ENCODE peak calls at places on chromosome 13, in eight cellular contexts. One of them, this sample, is unnamed.
A peak's percentile ranks its signal among the peaks of the same experiment; 100 is the strongest.

GRCh38 chr13:51154029-51154555 is 43.0 kb upstream of the C13orf42 start:
- DNase-seq in left ventricle myocardium inferior: no peak
- DNase-seq in Peyer's patch: no peak
- DNase-seq in transverse colon: no peak
- DNase-seq in fibroblast of lung: peak; percentile 27
- DNase-seq in uterus: no peak
- DNase-seq in heart right ventricle: no peak
- DNase-seq in neural progenitor cell: no peak
- DNase-seq in this sample: no peak

GRCh38 chr13:79226250-79226649 is 179.8 kb downstream of the RBM26 start:
- DNase-seq in heart right ventricle: no peak
- DNase-seq in neural progenitor cell: no peak
- DNase-seq in fibroblast of lung: no peak
- DNase-seq in Peyer's patch: no peak
- DNase-seq in transverse colon: no peak
- DNase-seq in uterus: no peak
- DNase-seq in left ventricle myocardium inferior: no peak
- DNase-seq in this sample: no peak

GRCh38 chr13:50679321-50679720 is 164.2 kb downstream of the DLEU7 start:
- DNase-seq in left ventricle myocardium inferior: no peak
- DNase-seq in transverse colon: no peak
- DNase-seq in fibroblast of lung: no peak
- DNase-seq in Peyer's patch: no peak
- DNase-seq in uterus: no peak
- DNase-seq in heart right ventricle: no peak
- DNase-seq in neural progenitor cell: no peak
- DNase-seq in this sample: no peak

GRCh38 chr13:22130254-22130653 is 459.4 kb downstream of the FGF9 start:
- DNase-seq in fibroblast of lung: no peak
- DNase-seq in uterus: no peak
- DNase-seq in heart right ventricle: no peak
- DNase-seq in left ventricle myocardium inferior: no peak
- DNase-seq in neural progenitor cell: no peak
- DNase-seq in Peyer's patch: no peak
- DNase-seq in transverse colon: no peak
- DNase-seq in this sample: no peak

GRCh38 chr13:19185086-19185864 is 3.7 kb upstream of the TUBA3C start:
- DNase-seq in neural progenitor cell: no peak
- DNase-seq in Peyer's patch: no peak
- DNase-seq in heart right ventricle: no peak
- DNase-seq in transverse colon: no peak
- DNase-seq in fibroblast of lung: no peak
- DNase-seq in left ventricle myocardium inferior: no peak
- DNase-seq in uterus: no peak
- DNase-seq in this sample: no peak

GRCh38 chr13:74006666-74007065 is 127.5 kb downstream of the KLF12 start:
- DNase-seq in neural progenitor cell: no peak
- DNase-seq in Peyer's patch: no peak
- DNase-seq in heart right ventricle: no peak
- DNase-seq in left ventricle myocardium inferior: no peak
- DNase-seq in fibroblast of lung: no peak
- DNase-seq in transverse colon: no peak
- DNase-seq in uterus: no peak
- DNase-seq in this sample: no peak

GRCh38 chr13:52737900-52738299 is 1.7 kb downstream of the CNMD start:
- DNase-seq in Peyer's patch: no peak
- DNase-seq in uterus: no peak
- DNase-seq in heart right ventricle: no peak
- DNase-seq in neural progenitor cell: no peak
- DNase-seq in left ventricle myocardium inferior: no peak
- DNase-seq in transverse colon: no peak
- DNase-seq in fibroblast of lung: no peak
- DNase-seq in this sample: no peak

GRCh38 chr13:35838356-35838755 is 292.8 kb downstream of the DCLK1 start:
- DNase-seq in left ventricle myocardium inferior: no peak
- DNase-seq in transverse colon: no peak
- DNase-seq in heart right ventricle: no peak
- DNase-seq in neural progenitor cell: no peak
- DNase-seq in Peyer's patch: no peak
- DNase-seq in fibroblast of lung: peak; percentile 4
- DNase-seq in uterus: no peak
- DNase-seq in this sample: no peak

GRCh38 chr13:42696191-42696590 is 85.2 kb upstream of the FAM216B start:
- DNase-seq in fibroblast of lung: peak; percentile 12
- DNase-seq in uterus: no peak
- DNase-seq in transverse colon: no peak
- DNase-seq in heart right ventricle: no peak
- DNase-seq in Peyer's patch: no peak
- DNase-seq in neural progenitor cell: no peak
- DNase-seq in left ventricle myocardium inferior: no peak
- DNase-seq in this sample: no peak

GRCh38 chr13:76711515-76712182 is 174.6 kb downstream of the KCTD12 start:
- DNase-seq in heart right ventricle: peak; percentile 36
- DNase-seq in fibroblast of lung: peak; percentile 93
- DNase-seq in left ventricle myocardium inferior: no peak
- DNase-seq in Peyer's patch: no peak
- DNase-seq in neural progenitor cell: no peak
- DNase-seq in uterus: peak; percentile 42
- DNase-seq in transverse colon: peak; percentile 10
- DNase-seq in this sample: peak; percentile 16

GRCh38 chr13:86813198-86813597 is 858.0 kb upstream of the SLITRK5 start:
- DNase-seq in transverse colon: no peak
- DNase-seq in fibroblast of lung: no peak
- DNase-seq in left ventricle myocardium inferior: no peak
- DNase-seq in uterus: no peak
- DNase-seq in heart right ventricle: no peak
- DNase-seq in Peyer's patch: no peak
- DNase-seq in neural progenitor cell: no peak
- DNase-seq in this sample: no peak

GRCh38 chr13:108742681-108743080 is 113.3 kb downstream of the MYO16 start:
- DNase-seq in neural progenitor cell: no peak
- DNase-seq in Peyer's patch: no peak
- DNase-seq in uterus: no peak
- DNase-seq in heart right ventricle: no peak
- DNase-seq in fibroblast of lung: no peak
- DNase-seq in transverse colon: no peak
- DNase-seq in left ventricle myocardium inferior: no peak
- DNase-seq in this sample: no peak

GRCh38 chr13:74136089-74136658 is 2.0 kb upstream of the KLF12 start:
- DNase-seq in Peyer's patch: peak; percentile 54
- DNase-seq in neural progenitor cell: no peak
- DNase-seq in heart right ventricle: peak; percentile 33
- DNase-seq in left ventricle myocardium inferior: peak; percentile 31
- DNase-seq in fibroblast of lung: peak; percentile 67
- DNase-seq in transverse colon: peak; percentile 31
- DNase-seq in uterus: peak; percentile 29
- DNase-seq in this sample: no peak

GRCh38 chr13:79246575-79246949 is 159.5 kb downstream of the RBM26 start:
- DNase-seq in uterus: no peak
- DNase-seq in neural progenitor cell: no peak
- DNase-seq in fibroblast of lung: no peak
- DNase-seq in Peyer's patch: no peak
- DNase-seq in heart right ventricle: no peak
- DNase-seq in left ventricle myocardium inferior: no peak
- DNase-seq in transverse colon: no peak
- DNase-seq in this sample: no peak

GRCh38 chr13:65091031-65091430 is 2139.1 kb downstream of the PCDH9 start:
- DNase-seq in fibroblast of lung: no peak
- DNase-seq in uterus: no peak
- DNase-seq in Peyer's patch: no peak
- DNase-seq in neural progenitor cell: no peak
- DNase-seq in heart right ventricle: no peak
- DNase-seq in left ventricle myocardium inferior: no peak
- DNase-seq in transverse colon: no peak
- DNase-seq in this sample: no peak

GRCh38 chr13:94579063-94579462 is 16.9 kb downstream of the TGDS start:
- DNase-seq in Peyer's patch: no peak
- DNase-seq in transverse colon: no peak
- DNase-seq in left ventricle myocardium inferior: no peak
- DNase-seq in fibroblast of lung: no peak
- DNase-seq in uterus: no peak
- DNase-seq in neural progenitor cell: no peak
- DNase-seq in heart right ventricle: no peak
- DNase-seq in this sample: no peak
- H3K4me1 ChIP-seq in Peyer's patch: no peaks in the 10 kb centered on the region
- H3K4me1 ChIP-seq in transverse colon: no peaks in the 10 kb centered on the region
- H3K4me1 ChIP-seq in left ventricle myocardium inferior: no peaks in the 10 kb centered on the region
- H3K4me1 ChIP-seq in fibroblast of lung: no peaks in the 10 kb centered on the region
- H3K4me1 ChIP-seq in uterus: no peaks in the 10 kb centered on the region
- H3K4me1 ChIP-seq in neural progenitor cell: no peaks in the 10 kb centered on the region
- H3K4me1 ChIP-seq in heart right ventricle: no peaks in the 10 kb centered on the region
- H3K4me1 ChIP-seq in this sample: peaks cover 5% of the 10 kb centered on the region

GRCh38 chr13:113010510-113010865 is 41.5 kb downstream of the MCF2L start:
- DNase-seq in fibroblast of lung: no peak
- DNase-seq in transverse colon: no peak
- DNase-seq in left ventricle myocardium inferior: no peak
- DNase-seq in heart right ventricle: no peak
- DNase-seq in Peyer's patch: no peak
- DNase-seq in neural progenitor cell: no peak
- DNase-seq in uterus: no peak
- DNase-seq in this sample: no peak
- H3K36me3 ChIP-seq in fibroblast of lung: no peaks in the 10 kb centered on the region
- H3K36me3 ChIP-seq in transverse colon: no peaks in the 10 kb centered on the region
- H3K36me3 ChIP-seq in left ventricle myocardium inferior: peaks cover 6% of the 10 kb centered on the region
- H3K36me3 ChIP-seq in heart right ventricle: no peaks in the 10 kb centered on the region
- H3K36me3 ChIP-seq in Peyer's patch: no peaks in the 10 kb centered on the region
- H3K36me3 ChIP-seq in neural progenitor cell: no peaks in the 10 kb centered on the region
- H3K36me3 ChIP-seq in uterus: no peaks in the 10 kb centered on the region
- H3K36me3 ChIP-seq in this sample: no peaks in the 10 kb centered on the region

GRCh38 chr13:61146158-61146557 is 269.5 kb downstream of the PCDH20 start:
- DNase-seq in neural progenitor cell: no peak
- DNase-seq in heart right ventricle: no peak
- DNase-seq in left ventricle myocardium inferior: no peak
- DNase-seq in uterus: no peak
- DNase-seq in transverse colon: no peak
- DNase-seq in Peyer's patch: no peak
- DNase-seq in fibroblast of lung: no peak
- DNase-seq in this sample: no peak

GRCh38 chr13:61138857-61139256 is 276.8 kb downstream of the PCDH20 start:
- DNase-seq in fibroblast of lung: no peak
- DNase-seq in transverse colon: no peak
- DNase-seq in Peyer's patch: no peak
- DNase-seq in uterus: no peak
- DNase-seq in neural progenitor cell: no peak
- DNase-seq in heart right ventricle: no peak
- DNase-seq in left ventricle myocardium inferior: no peak
- DNase-seq in this sample: no peak

GRCh38 chr13:61144834-61145593 is 270.6 kb downstream of the PCDH20 start:
- DNase-seq in transverse colon: no peak
- DNase-seq in uterus: no peak
- DNase-seq in neural progenitor cell: no peak
- DNase-seq in left ventricle myocardium inferior: no peak
- DNase-seq in Peyer's patch: no peak
- DNase-seq in fibroblast of lung: no peak
- DNase-seq in heart right ventricle: no peak
- DNase-seq in this sample: no peak

GRCh38 chr13:61144301-61144700 is 271.3 kb downstream of the PCDH20 start:
- DNase-seq in Peyer's patch: no peak
- DNase-seq in transverse colon: no peak
- DNase-seq in heart right ventricle: no peak
- DNase-seq in fibroblast of lung: no peak
- DNase-seq in neural progenitor cell: no peak
- DNase-seq in left ventricle myocardium inferior: no peak
- DNase-seq in uterus: no peak
- DNase-seq in this sample: no peak

GRCh38 chr13:61142506-61142905 is 273.1 kb downstream of the PCDH20 start:
- DNase-seq in left ventricle myocardium inferior: no peak
- DNase-seq in heart right ventricle: no peak
- DNase-seq in transverse colon: no peak
- DNase-seq in neural progenitor cell: no peak
- DNase-seq in Peyer's patch: no peak
- DNase-seq in uterus: no peak
- DNase-seq in fibroblast of lung: no peak
- DNase-seq in this sample: no peak
- H3K27ac ChIP-seq in left ventricle myocardium inferior: no peak overlapping the region
- H3K27ac ChIP-seq in heart right ventricle: no peak overlapping the region
- H3K27ac ChIP-seq in transverse colon: no peak overlapping the region
- H3K27ac ChIP-seq in neural progenitor cell: no peak overlapping the region
- H3K27ac ChIP-seq in Peyer's patch: no peak overlapping the region
- H3K27ac ChIP-seq in uterus: no peak overlapping the region
- H3K27ac ChIP-seq in fibroblast of lung: no peak overlapping the region
- H3K27ac ChIP-seq in this sample: no peak overlapping the region

DNA sequence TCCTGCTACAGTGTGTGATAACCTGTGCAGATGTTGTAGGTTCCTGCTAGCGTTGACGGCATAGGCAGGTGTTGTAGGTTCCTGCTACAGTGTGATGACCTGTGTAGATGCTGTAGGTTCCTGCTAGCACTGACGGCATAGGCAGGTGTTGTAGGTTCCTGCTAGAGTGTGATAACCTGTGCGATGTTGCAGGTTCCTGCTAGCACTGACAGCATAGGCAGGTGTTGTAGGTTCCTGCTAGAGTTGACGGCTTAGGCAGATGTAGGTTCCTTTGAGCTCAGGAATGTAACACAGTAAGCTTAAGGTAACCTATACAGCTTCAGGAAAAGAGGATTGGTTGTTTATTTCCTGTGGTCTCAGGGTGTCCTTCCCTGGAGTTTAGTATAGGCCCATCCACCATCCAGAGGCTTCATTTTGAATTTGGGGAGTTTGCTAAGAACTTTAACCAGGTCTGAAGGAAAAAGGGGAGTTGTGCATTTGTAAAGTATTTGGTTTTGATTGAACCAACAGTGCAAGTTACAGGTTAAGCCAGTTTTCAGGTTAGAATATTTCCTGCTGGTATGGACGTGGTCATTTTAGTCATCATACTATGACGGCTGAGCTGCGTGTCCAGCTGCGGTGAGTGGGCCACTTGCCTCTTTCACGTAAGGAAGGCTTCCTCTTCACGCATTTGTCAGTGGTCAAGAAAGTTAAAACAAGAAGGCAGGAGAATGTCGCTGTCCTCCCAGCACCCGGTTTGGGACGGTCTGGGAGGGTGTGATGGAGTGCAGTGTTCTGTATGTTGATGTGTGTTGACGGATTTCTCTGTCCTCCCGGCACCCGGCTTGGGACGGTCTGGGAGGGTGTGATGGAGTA is 53.8 kb downstream of the ATP11A start:
- DNase-seq in neural progenitor cell: no peak
- DNase-seq in heart right ventricle: no peak
- DNase-seq in left ventricle myocardium inferior: no peak
- DNase-seq in transverse colon: no peak
- DNase-seq in Peyer's patch: peak; percentile 22
- DNase-seq in fibroblast of lung: no peak
- DNase-seq in uterus: no peak
- DNase-seq in this sample: no peak
- H3K4me1 ChIP-seq in neural progenitor cell: peaks cover 3% of the 10 kb centered on the region
- H3K4me1 ChIP-seq in heart right ventricle: peaks cover 37% of the 10 kb centered on the region
- H3K4me1 ChIP-seq in left ventricle myocardium inferior: peaks cover 63% of the 10 kb centered on the region
- H3K4me1 ChIP-seq in transverse colon: no peaks in the 10 kb centered on the region
- H3K4me1 ChIP-seq in Peyer's patch: no peaks in the 10 kb centered on the region
- H3K4me1 ChIP-seq in fibroblast of lung: peaks cover 16% of the 10 kb centered on the region
- H3K4me1 ChIP-seq in uterus: no peaks in the 10 kb centered on the region
- H3K4me1 ChIP-seq in this sample: peaks cover 13% of the 10 kb centered on the region